ENCODE peak calls at places on chromosomes 3 and 15, in seven cellular contexts. One of them, this sample, is unnamed.

GRCh38 chr15:66800584-66801235 is 98.7 kb downstream of the SMAD6 start:
- DNase-seq in tibial artery: peak; percentile 51
- DNase-seq in A549: peak; percentile 38
- DNase-seq in stomach: no peak
- DNase-seq in left ventricle myocardium inferior: no peak
- DNase-seq in coronary artery: peak; percentile 46
- DNase-seq in right lobe of liver: no peak
- DNase-seq in this sample: no peak

GRCh38 chr3:141050913-141051632 is at the start of gene SPSB4:
- DNase-seq in tibial artery: no peak
- DNase-seq in A549: peak; percentile 47
- DNase-seq in stomach: no peak
- DNase-seq in left ventricle myocardium inferior: peak; percentile 78
- DNase-seq in coronary artery: no peak
- DNase-seq in right lobe of liver: no peak
- DNase-seq in this sample: peak; percentile 75

GRCh38 chr3:55169608-55170010 is 241.8 kb upstream of the LRTM1 start:
- DNase-seq in tibial artery: no peak
- DNase-seq in A549: peak; percentile 1
- DNase-seq in stomach: no peak
- DNase-seq in left ventricle myocardium inferior: no peak
- DNase-seq in coronary artery: no peak
- DNase-seq in right lobe of liver: no peak
- DNase-seq in this sample: no peak

GRCh38 chr3:70028311-70028710 is 28.8 kb downstream of the SAMMSON start:
- DNase-seq in tibial artery: no peak
- DNase-seq in A549: no peak
- DNase-seq in stomach: no peak
- DNase-seq in left ventricle myocardium inferior: no peak
- DNase-seq in coronary artery: no peak
- DNase-seq in right lobe of liver: no peak
- DNase-seq in this sample: no peak

GRCh38 chr3:47782538-47783308 is 1.0 kb upstream of the SMARCC1 start:
- DNase-seq in tibial artery: no peak
- DNase-seq in A549: no peak
- DNase-seq in stomach: no peak
- DNase-seq in left ventricle myocardium inferior: no peak
- DNase-seq in coronary artery: no peak
- DNase-seq in right lobe of liver: no peak
- DNase-seq in this sample: no peak

GRCh38 chr3:67605377-67605776 is 49.0 kb downstream of the SUCLG2 start:
- DNase-seq in tibial artery: no peak
- DNase-seq in A549: peak; percentile 59
- DNase-seq in stomach: no peak
- DNase-seq in left ventricle myocardium inferior: no peak
- DNase-seq in coronary artery: no peak
- DNase-seq in right lobe of liver: no peak
- DNase-seq in this sample: peak; percentile 14

GRCh38 chr3:122558605-122559004 is 5.5 kb downstream of the PARP9 start:
- DNase-seq in tibial artery: no peak
- DNase-seq in A549: no peak
- DNase-seq in stomach: no peak
- DNase-seq in left ventricle myocardium inferior: no peak
- DNase-seq in coronary artery: no peak
- DNase-seq in right lobe of liver: no peak
- DNase-seq in this sample: peak; percentile 22

GRCh38 chr15:73748731-73749130 is 4.4 kb downstream of the INSYN1 start:
- DNase-seq in tibial artery: no peak
- DNase-seq in A549: no peak
- DNase-seq in stomach: no peak
- DNase-seq in left ventricle myocardium inferior: no peak
- DNase-seq in coronary artery: no peak
- DNase-seq in right lobe of liver: no peak
- DNase-seq in this sample: no peak

GRCh38 chr3:18643290-18643689 is 218.2 kb upstream of the SATB1 start:
- DNase-seq in tibial artery: no peak
- DNase-seq in A549: no peak
- DNase-seq in stomach: no peak
- DNase-seq in left ventricle myocardium inferior: no peak
- DNase-seq in coronary artery: no peak
- DNase-seq in right lobe of liver: no peak
- DNase-seq in this sample: no peak

GRCh38 chr3:157752952-157753351 is 249.7 kb upstream of the VEPH1 start:
- DNase-seq in tibial artery: no peak
- DNase-seq in A549: no peak
- DNase-seq in stomach: no peak
- DNase-seq in left ventricle myocardium inferior: no peak
- DNase-seq in coronary artery: no peak
- DNase-seq in right lobe of liver: no peak
- DNase-seq in this sample: no peak

GRCh38 chr3:57228734-57229505 is 1.4 kb downstream of the APPL1 start:
- DNase-seq in tibial artery: no peak
- DNase-seq in A549: peak; percentile 2
- DNase-seq in stomach: no peak
- DNase-seq in left ventricle myocardium inferior: no peak
- DNase-seq in coronary artery: no peak
- DNase-seq in right lobe of liver: no peak
- DNase-seq in this sample: no peak

GRCh38 chr3:149004622-149005021 is 13.3 kb downstream of the GYG1 start:
- DNase-seq in tibial artery: no peak
- DNase-seq in A549: no peak
- DNase-seq in stomach: no peak
- DNase-seq in left ventricle myocardium inferior: no peak
- DNase-seq in coronary artery: no peak
- DNase-seq in right lobe of liver: no peak
- DNase-seq in this sample: no peak

GRCh38 chr3:187641319-187641976 is 28.7 kb downstream of the SST start:
- DNase-seq in tibial artery: no peak
- DNase-seq in A549: no peak
- DNase-seq in stomach: no peak
- DNase-seq in left ventricle myocardium inferior: no peak
- DNase-seq in coronary artery: no peak
- DNase-seq in right lobe of liver: no peak
- DNase-seq in this sample: no peak

GRCh38 chr3:57622362-57622761 is 25.2 kb upstream of the ARF4 start:
- DNase-seq in tibial artery: no peak
- DNase-seq in A549: no peak
- DNase-seq in stomach: no peak
- DNase-seq in left ventricle myocardium inferior: no peak
- DNase-seq in coronary artery: no peak
- DNase-seq in right lobe of liver: no peak
- DNase-seq in this sample: no peak

GRCh38 chr3:42491876-42492507 is 10.5 kb upstream of the VIPR1 start:
- DNase-seq in tibial artery: peak; percentile 66
- DNase-seq in A549: no peak
- DNase-seq in stomach: peak; percentile 33
- DNase-seq in left ventricle myocardium inferior: no peak
- DNase-seq in coronary artery: peak; percentile 58
- DNase-seq in right lobe of liver: peak; percentile 28
- DNase-seq in this sample: no peak

GRCh38 chr3:42489116-42489936 is 13.1 kb upstream of the VIPR1 start:
- DNase-seq in tibial artery: no peak
- DNase-seq in A549: no peak
- DNase-seq in stomach: peak; percentile 52
- DNase-seq in left ventricle myocardium inferior: no peak
- DNase-seq in coronary artery: peak; percentile 54
- DNase-seq in right lobe of liver: peak; percentile 36
- DNase-seq in this sample: no peak

GRCh38 chr3:42490243-42490642 is 12.2 kb upstream of the VIPR1 start:
- DNase-seq in tibial artery: peak; percentile 87
- DNase-seq in A549: peak; percentile 62
- DNase-seq in stomach: peak; percentile 97
- DNase-seq in left ventricle myocardium inferior: peak; percentile 38
- DNase-seq in coronary artery: peak; percentile 76
- DNase-seq in right lobe of liver: peak; percentile 31
- DNase-seq in this sample: peak; percentile 38

GRCh38 chr3:42488687-42489086 is 13.8 kb upstream of the VIPR1 start:
- DNase-seq in tibial artery: no peak
- DNase-seq in A549: no peak
- DNase-seq in stomach: no peak
- DNase-seq in left ventricle myocardium inferior: no peak
- DNase-seq in coronary artery: peak; percentile 47
- DNase-seq in right lobe of liver: no peak
- DNase-seq in this sample: no peak

DNA sequence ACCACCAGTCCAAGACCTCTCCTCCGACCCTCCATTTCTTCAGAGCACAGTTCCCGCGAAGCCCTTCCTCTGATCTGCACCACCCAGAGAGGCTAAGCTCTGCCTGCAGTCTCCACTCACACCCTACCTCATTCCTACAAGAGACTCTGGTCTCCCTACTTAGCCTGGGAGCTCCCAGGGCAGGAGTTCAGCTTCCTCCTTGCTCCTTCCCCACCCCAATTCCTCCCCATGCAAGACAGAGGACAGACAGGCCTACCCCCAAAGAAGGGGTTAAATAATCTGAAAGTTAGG is 12.6 kb upstream of the VIPR1 start:
- DNase-seq in tibial artery: no peak
- DNase-seq in A549: no peak
- DNase-seq in stomach: no peak
- DNase-seq in left ventricle myocardium inferior: no peak
- DNase-seq in coronary artery: no peak
- DNase-seq in right lobe of liver: no peak
- DNase-seq in this sample: no peak
- H3K27ac ChIP-seq in tibial artery: peak overlapping the region; percentile 66
- H3K27ac ChIP-seq in A549: peak overlapping the region; percentile 76
- H3K27ac ChIP-seq in stomach: peak overlapping the region; percentile 78
- H3K27ac ChIP-seq in left ventricle myocardium inferior: peak overlapping the region; percentile 66
- H3K27ac ChIP-seq in coronary artery: peak overlapping the region; percentile 64
- H3K27ac ChIP-seq in right lobe of liver: no peak overlapping the region
- H3K27ac ChIP-seq in this sample: no peak overlapping the region

DNA sequence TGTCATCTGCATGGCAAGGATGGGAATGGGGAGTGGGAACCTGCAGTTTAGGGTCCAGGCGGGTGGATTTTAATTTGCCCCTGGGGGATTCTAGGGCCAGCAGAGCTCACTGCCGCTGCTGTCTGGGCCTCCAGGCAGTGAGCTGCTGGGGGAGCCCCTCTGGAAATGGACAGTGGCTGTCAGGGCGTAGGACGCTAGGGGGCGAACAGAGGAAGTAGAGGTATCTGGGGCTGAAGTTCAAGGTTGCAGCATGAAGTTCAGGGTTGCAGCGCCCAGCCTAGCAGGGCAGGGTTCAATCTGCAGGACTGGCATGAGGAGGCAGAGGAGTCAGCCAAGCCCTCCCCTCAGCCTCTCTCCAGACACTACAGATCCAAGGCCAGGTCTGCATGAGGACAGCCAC is 49.5 kb downstream of the APBA2 start:
- DNase-seq in tibial artery: peak; percentile 41
- DNase-seq in A549: no peak
- DNase-seq in stomach: no peak
- DNase-seq in left ventricle myocardium inferior: no peak
- DNase-seq in coronary artery: no peak
- DNase-seq in right lobe of liver: no peak
- DNase-seq in this sample: no peak
- TF ChIP-seq CTCF in tibial artery: no peak
- TF ChIP-seq CTCF in A549: peak; percentile 41
- TF ChIP-seq CTCF in stomach: no peak
- TF ChIP-seq CTCF in left ventricle myocardium inferior: peak; percentile 27
- TF ChIP-seq CTCF in coronary artery: no peak
- TF ChIP-seq CTCF in right lobe of liver: no peak
- TF ChIP-seq CTCF in this sample: no peak

GRCh38 chr3:106130384-106131084 is 261.7 kb upstream of the CBLB start:
- DNase-seq in tibial artery: no peak
- DNase-seq in A549: peak; percentile 37
- DNase-seq in stomach: no peak
- DNase-seq in left ventricle myocardium inferior: no peak
- DNase-seq in coronary artery: no peak
- DNase-seq in right lobe of liver: no peak
- DNase-seq in this sample: no peak

GRCh38 chr3:106121491-106122289 is 252.9 kb upstream of the CBLB start:
- DNase-seq in tibial artery: no peak
- DNase-seq in A549: no peak
- DNase-seq in stomach: no peak
- DNase-seq in left ventricle myocardium inferior: no peak
- DNase-seq in coronary artery: no peak
- DNase-seq in right lobe of liver: no peak
- DNase-seq in this sample: no peak

GRCh38 chr3:106124818-106125217 is 256.0 kb upstream of the CBLB start:
- DNase-seq in tibial artery: no peak
- DNase-seq in A549: no peak
- DNase-seq in stomach: no peak
- DNase-seq in left ventricle myocardium inferior: no peak
- DNase-seq in coronary artery: no peak
- DNase-seq in right lobe of liver: no peak
- DNase-seq in this sample: no peak

GRCh38 chr3:106126836-106127235 is 258.0 kb upstream of the CBLB start:
- DNase-seq in tibial artery: no peak
- DNase-seq in A549: no peak
- DNase-seq in stomach: no peak
- DNase-seq in left ventricle myocardium inferior: no peak
- DNase-seq in coronary artery: no peak
- DNase-seq in right lobe of liver: no peak
- DNase-seq in this sample: no peak

DNA sequence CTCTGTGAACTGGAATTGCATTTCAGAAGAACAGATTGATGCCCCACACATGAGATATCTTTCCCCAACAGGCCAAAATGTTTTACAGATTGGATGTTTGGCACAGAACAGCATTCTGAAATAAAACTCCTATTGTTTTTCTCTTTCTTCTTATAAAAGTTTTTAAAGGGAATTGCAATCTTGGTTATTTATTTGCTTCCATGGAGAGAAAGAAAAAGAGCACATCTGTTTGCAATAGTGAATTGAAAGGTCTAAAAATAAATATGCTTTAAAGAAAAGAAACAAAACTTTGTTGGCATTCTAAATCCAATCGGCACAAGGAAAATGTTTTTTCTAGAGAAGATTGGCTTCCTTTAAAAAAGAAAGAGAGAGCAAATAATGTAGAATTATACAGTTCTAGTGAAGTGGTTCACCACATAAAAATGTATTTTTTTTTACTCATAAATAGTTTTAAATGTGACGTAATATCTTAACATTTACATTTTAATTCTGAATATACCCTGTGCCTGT is 257.3 kb upstream of the CBLB start:
- DNase-seq in tibial artery: no peak
- DNase-seq in A549: no peak
- DNase-seq in stomach: no peak
- DNase-seq in left ventricle myocardium inferior: no peak
- DNase-seq in coronary artery: no peak
- DNase-seq in right lobe of liver: no peak
- DNase-seq in this sample: no peak
- H3K4me3 ChIP-seq in tibial artery: no peak overlapping the region
- H3K4me3 ChIP-seq in A549: no peak overlapping the region
- H3K4me3 ChIP-seq in stomach: no peak overlapping the region
- H3K4me3 ChIP-seq in left ventricle myocardium inferior: no peak overlapping the region
- H3K4me3 ChIP-seq in coronary artery: no peak overlapping the region
- H3K4me3 ChIP-seq in right lobe of liver: no peak overlapping the region
- H3K4me3 ChIP-seq in this sample: no peak overlapping the region

DNA sequence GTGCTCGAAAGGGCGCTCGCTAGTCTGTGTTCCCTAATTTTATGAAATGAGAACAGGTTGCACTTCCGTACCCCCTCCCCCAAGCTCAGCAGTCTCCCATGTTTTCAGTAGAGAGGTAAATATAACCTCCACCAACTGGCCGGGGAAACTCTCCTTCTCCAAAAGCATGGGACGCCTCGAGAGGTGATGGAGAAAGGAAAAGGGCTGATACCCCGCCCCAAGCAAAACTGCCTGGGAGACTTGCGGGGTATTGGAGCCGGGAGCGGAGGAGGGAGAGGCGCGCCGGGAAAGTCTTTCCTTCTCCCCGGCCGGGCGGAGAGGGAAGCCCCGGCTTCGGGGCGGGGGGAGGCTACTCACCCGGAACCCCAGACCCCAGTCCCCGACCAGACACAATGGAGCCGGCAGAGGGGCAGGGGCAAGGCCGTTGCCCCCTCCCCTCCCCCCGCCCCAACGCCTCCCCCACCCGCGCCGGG is 583 bp downstream of the DCUN1D1 start:
- DNase-seq in tibial artery: no peak
- DNase-seq in A549: peak; percentile 9
- DNase-seq in stomach: no peak
- DNase-seq in left ventricle myocardium inferior: no peak
- DNase-seq in coronary artery: no peak
- DNase-seq in right lobe of liver: no peak
- DNase-seq in this sample: no peak
- H3K27ac ChIP-seq in tibial artery: peak overlapping the region; percentile 92
- H3K27ac ChIP-seq in A549: peak overlapping the region; percentile 99
- H3K27ac ChIP-seq in stomach: peak overlapping the region; percentile 86
- H3K27ac ChIP-seq in left ventricle myocardium inferior: peak overlapping the region; percentile 88
- H3K27ac ChIP-seq in coronary artery: peak overlapping the region; percentile 91
- H3K27ac ChIP-seq in right lobe of liver: peak overlapping the region; percentile 85
- H3K27ac ChIP-seq in this sample: no peak overlapping the region